ENCODE peak calls at places on chromosomes 7 and 10, in six cellular contexts. H is HepG2, C is SK-N-SH, E is HCT116, U is K562, W is GM12878. Y is an unnamed sample.

GRCh38 chr7:14714161-14714728 is 188.3 kb downstream of the DGKB start:
- DNase-seq in H (no peak), C (no peak), E (no peak), U (no peak), W (peak), Y (no peak)

GRCh38 chr7:28722684-28723083 is 235.4 kb downstream of the TRIL start:
- DNase-seq in H (no peak), C (no peak), E (no peak), U (no peak), W (no peak), Y (no peak)

GRCh38 chr10:95819620-95820329 is 63.8 kb downstream of the ENTPD1 start:
- DNase-seq in H (no peak), C (no peak), E (no peak), U (no peak), W (no peak), Y (no peak)

GRCh38 chr10:60898372-60898771 is 45.6 kb downstream of the RHOBTB1 start:
- DNase-seq in H (no peak), C (no peak), E (no peak), U (no peak), W (no peak), Y (no peak)

GRCh38 chr10:43108951-43109350 is 29.3 kb upstream of the CSGALNACT2 start:
- DNase-seq in H (no peak), C (no peak), E (no peak), U (no peak), W (no peak), Y (no peak)

GRCh38 chr10:71715026-71715425 is 4.6 kb downstream of the C10orf105 start:
- DNase-seq in H (no peak), C (no peak), E (no peak), U (no peak), W (no peak), Y (no peak)

GRCh38 chr7:2094454-2095039 is 138.2 kb downstream of the MAD1L1 start:
- DNase-seq in H (no peak), C (no peak), E (no peak), U (no peak), W (no peak), Y (no peak)

GRCh38 chr7:4742852-4743251 is 32.6 kb upstream of the AP5Z1 start:
- DNase-seq in H (no peak), C (no peak), E (no peak), U (no peak), W (no peak), Y (no peak)

GRCh38 chr10:105247831-105248499 is 606.9 kb downstream of the SORCS3 start:
- DNase-seq in H (no peak), C (no peak), E (no peak), U (no peak), W (no peak), Y (no peak)

GRCh38 chr7:151694828-151695580 is 175.3 kb upstream of the RHEB start:
- DNase-seq in H (peak), C (peak), E (no peak), U (no peak), W (no peak), Y (no peak)

GRCh38 chr7:112414855-112415490 is 35.3 kb upstream of the IFRD1 start:
- DNase-seq in H (peak), C (peak), E (peak), U (peak), W (no peak), Y (no peak)

GRCh38 chr10:27741173-27742091 is 4.2 kb downstream of the MKX start:
- DNase-seq in H (no peak), C (peak), E (no peak), U (no peak), W (no peak), Y (no peak)

GRCh38 chr7:35707422-35707821 is 12.5 kb upstream of the HERPUD2 start:
- DNase-seq in H (no peak), C (no peak), E (no peak), U (no peak), W (no peak), Y (no peak)

GRCh38 chr7:26705567-26705966 is 158.8 kb downstream of the SKAP2 start:
- DNase-seq in H (peak), C (peak), E (no peak), U (no peak), W (no peak), Y (peak)

GRCh38 chr10:88292185-88292514 is 291.0 kb downstream of the RNLS start:
- DNase-seq in H (no peak), C (no peak), E (no peak), U (no peak), W (no peak), Y (no peak)

GRCh38 chr7:45985902-45986301 is 64.8 kb upstream of the IGFBP3 start:
- DNase-seq in H (no peak), C (no peak), E (no peak), U (no peak), W (no peak), Y (no peak)

GRCh38 chr7:77454802-77455201 is 38.7 kb upstream of the GSAP start:
- DNase-seq in H (no peak), C (no peak), E (no peak), U (no peak), W (no peak), Y (no peak)

GRCh38 chr10:112071596-112072133 is 111.9 kb downstream of the GPAM start:
- DNase-seq in H (no peak), C (no peak), E (no peak), U (no peak), W (no peak), Y (no peak)

GRCh38 chr7:96949766-96950165 is 55.6 kb upstream of the DLX6 start:
- DNase-seq in H (peak), C (no peak), E (no peak), U (no peak), W (no peak), Y (no peak)

GRCh38 chr7:150972094-150972493 is 6.0 kb downstream of the KCNH2 start:
- DNase-seq in H (no peak), C (peak), E (no peak), U (no peak), W (no peak), Y (no peak)

GRCh38 chr7:125450749-125451148 is 521.1 kb upstream of the POT1 start:
- DNase-seq in H (no peak), C (no peak), E (no peak), U (no peak), W (no peak), Y (no peak)

GRCh38 chr10:106136175-106136574 is 1028.3 kb downstream of the SORCS1 start:
- DNase-seq in H (no peak), C (no peak), E (no peak), U (no peak), W (no peak), Y (no peak)

GRCh38 chr7:112302566-112302965 is 96.1 kb downstream of the ZNF277 start:
- DNase-seq in H (peak), C (no peak), E (no peak), U (no peak), W (no peak), Y (no peak)

GRCh38 chr10:80829562-80829961 is 291.9 kb downstream of the SH2D4B start:
- DNase-seq in H (no peak), C (no peak), E (no peak), U (no peak), W (no peak), Y (no peak)

GRCh38 chr7:131956864-131957263 is 400.4 kb upstream of the PODXL start:
- DNase-seq in H (no peak), C (no peak), E (no peak), U (no peak), W (no peak), Y (no peak)

GRCh38 chr7:23184709-23185354 is 3.0 kb downstream of the NUP42 start:
- DNase-seq in H (peak), C (peak), E (peak), U (peak), W (peak), Y (peak)

GRCh38 chr7:142785841-142786250 is 15.1 kb downstream of the PRSS2 start:
- DNase-seq in H (no peak), C (no peak), E (no peak), U (no peak), W (no peak), Y (no peak)

GRCh38 chr10:17348111-17349008 is 106.0 kb downstream of the ST8SIA6 start:
- DNase-seq in H (no peak), C (peak), E (peak), U (peak), W (no peak), Y (peak)

GRCh38 chr7:106962751-106963150 is 81.8 kb upstream of the PRKAR2B start:
- DNase-seq in H (no peak), C (no peak), E (no peak), U (no peak), W (no peak), Y (no peak)

GRCh38 chr7:155491812-155492211 is 33.9 kb downstream of the EN2 start:
- DNase-seq in H (no peak), C (no peak), E (no peak), U (no peak), W (no peak), Y (no peak)

GRCh38 chr7:94043299-94043698 is 39.1 kb upstream of the BET1 start:
- DNase-seq in H (no peak), C (no peak), E (no peak), U (no peak), W (no peak), Y (no peak)

GRCh38 chr7:115635367-115635766 is 395.2 kb downstream of the TFEC start:
- DNase-seq in H (no peak), C (no peak), E (no peak), U (no peak), W (no peak), Y (no peak)
- TF ChIP-seq SIN3A in H (no peak), C (no peak), E (no peak), U (no peak), W (no peak), Y (no peak)

DNA sequence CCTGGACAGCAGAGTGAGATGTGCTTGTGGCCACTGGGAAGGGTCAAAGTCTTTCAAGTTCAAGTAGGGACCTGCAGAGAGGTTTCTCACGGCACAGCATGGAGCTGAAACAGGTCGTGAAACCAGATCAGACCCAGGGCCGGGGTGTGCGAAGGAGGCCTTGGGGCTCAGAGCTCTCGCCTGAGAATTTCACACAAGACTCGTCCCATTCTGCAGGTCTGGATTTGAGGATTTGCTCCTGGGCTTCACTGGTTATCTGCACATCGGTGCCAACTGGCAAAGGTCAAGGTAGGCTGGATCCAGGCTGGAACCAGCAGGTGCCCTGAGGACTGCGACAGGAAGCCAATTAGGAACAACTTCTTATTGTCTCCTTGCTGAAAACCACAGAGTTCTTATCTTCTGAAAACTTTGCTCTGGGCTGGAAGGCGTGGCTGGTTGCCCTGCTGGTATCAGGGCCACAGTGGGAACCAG is 24.0 kb upstream of the GTF2I start:
- DNase-seq in H (no peak), C (no peak), E (no peak), U (peak), W (no peak), Y (no peak)
- TF ChIP-seq SIN3A in H (no peak), C (no peak), E (no peak), U (no peak), W (no peak), Y (no peak)

GRCh38 chr7:144691240-144691639 is 144.6 kb downstream of the TPK1 start:
- DNase-seq in H (no peak), C (no peak), E (no peak), U (no peak), W (no peak), Y (no peak)
- TF ChIP-seq SIN3A in H (no peak), C (no peak), E (no peak), U (no peak), W (no peak), Y (no peak)

GRCh38 chr10:47255033-47255813 is 44.8 kb upstream of the GDF10 start:
- DNase-seq in H (no peak), C (no peak), E (no peak), U (no peak), W (no peak), Y (no peak)
- TF ChIP-seq SIN3A in H (no peak), C (no peak), E (no peak), U (no peak), W (no peak), Y (no peak)

DNA sequence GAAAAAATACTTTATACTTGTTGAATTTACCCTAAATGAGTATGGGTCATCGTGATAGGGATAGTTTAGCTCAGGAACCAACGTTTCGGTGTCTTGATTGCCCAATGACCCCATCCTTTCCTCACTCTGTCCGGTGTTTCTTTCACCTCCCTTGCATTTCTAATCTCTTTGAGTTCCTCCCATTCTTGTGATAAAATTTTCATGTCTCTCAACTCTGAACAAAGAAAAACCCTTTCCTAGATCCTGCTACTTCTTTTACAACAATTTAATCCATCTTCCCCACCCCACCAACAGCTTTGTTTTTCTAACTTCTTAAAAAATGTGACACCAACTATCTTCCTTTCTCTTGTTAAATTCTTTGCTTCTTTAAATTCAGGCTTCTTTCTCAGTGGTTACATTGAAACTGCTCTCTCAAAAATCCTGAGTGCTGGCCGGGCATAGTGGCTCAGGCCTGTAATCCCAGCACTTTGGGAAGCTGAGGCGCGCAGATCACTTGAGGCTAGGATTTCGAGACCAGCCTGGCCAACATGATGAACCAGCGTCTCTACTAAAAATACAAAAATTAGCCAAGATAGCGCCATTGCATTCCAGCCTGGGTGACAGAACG is 130.3 kb upstream of the MINDY3 start:
- DNase-seq in H (no peak), C (no peak), E (no peak), U (no peak), W (no peak), Y (no peak)
- TF ChIP-seq SIN3A in H (no peak), C (no peak), E (no peak), U (no peak), W (no peak), Y (no peak)

Y was measured in Panc1.